ENCODE peak calls at places on chromosomes 3 and 15, in six cellular contexts. D, B, H, L, J and X are unnamed samples.
A peak's percentile ranks its signal among the peaks of the same experiment; 100 is the strongest.

GRCh38 chr3:46935168-46935858 is 41.2 kb downstream of the CCDC12 start:
- DNase-seq in D (peak; percentile 97), B (peak; percentile 67), H (peak; percentile 96), L (peak; percentile 80), J (peak; percentile 91), X (peak; percentile 99)

GRCh38 chr15:48785195-48785594 is 25.7 kb downstream of the CEP152 start:
- DNase-seq in D (no peak), B (no peak), H (no peak), L (no peak), J (no peak), X (no peak)

GRCh38 chr3:143098032-143098764 is 21.4 kb upstream of the CHST2 start:
- DNase-seq in D (peak; percentile 88), B (no peak), H (no peak), L (no peak), J (no peak), X (no peak)

GRCh38 chr3:64353256-64353655 is 128.0 kb upstream of the PRICKLE2 start:
- DNase-seq in D (peak; percentile 76), B (no peak), H (peak; percentile 65), L (no peak), J (no peak), X (no peak)

GRCh38 chr3:187019542-187020072 is 89.3 kb downstream of the ST6GAL1 start:
- DNase-seq in D (no peak), B (no peak), H (no peak), L (no peak), J (no peak), X (peak; percentile 50)

GRCh38 chr15:80264031-80264430 is 12.0 kb upstream of the CTXND1 start:
- DNase-seq in D (peak; percentile 18), B (no peak), H (peak; percentile 22), L (no peak), J (no peak), X (peak; percentile 23)

GRCh38 chr3:5186089-5186853 is 1.2 kb upstream of the EDEM1 start:
- DNase-seq in D (peak; percentile 21), B (no peak), H (no peak), L (peak; percentile 16), J (no peak), X (no peak)

GRCh38 chr3:141401095-141401494 is 32.8 kb downstream of the ZBTB38 start:
- DNase-seq in D (no peak), B (no peak), H (no peak), L (no peak), J (no peak), X (no peak)

GRCh38 chr3:156834962-156835535 is 8.9 kb downstream of the LEKR1 start:
- DNase-seq in D (no peak), B (no peak), H (no peak), L (no peak), J (no peak), X (no peak)

GRCh38 chr3:139302084-139302800 is 41.6 kb upstream of the MRPS22 start:
- DNase-seq in D (peak; percentile 99), B (no peak), H (peak; percentile 99), L (peak; percentile 98), J (no peak), X (peak; percentile 63)

GRCh38 chr3:48966876-48967361 is 23.1 kb upstream of the P4HTM start:
- DNase-seq in D (no peak), B (no peak), H (no peak), L (no peak), J (no peak), X (no peak)

GRCh38 chr3:155512175-155512866 is 218.8 kb upstream of the STRIT1 start:
- DNase-seq in D (no peak), B (no peak), H (no peak), L (peak; percentile 3), J (no peak), X (no peak)

GRCh38 chr15:78105541-78106241 is 13.3 kb downstream of the SH2D7 start:
- DNase-seq in D (no peak), B (no peak), H (peak; percentile 29), L (no peak), J (no peak), X (no peak)

GRCh38 chr3:114409291-114409690 is 115.5 kb downstream of the TIGIT start:
- DNase-seq in D (no peak), B (no peak), H (no peak), L (no peak), J (no peak), X (no peak)

GRCh38 chr15:43748376-43748775 is 2.1 kb downstream of the PDIA3 start:
- DNase-seq in D (peak; percentile 12), B (no peak), H (peak; percentile 24), L (no peak), J (no peak), X (no peak)

GRCh38 chr3:31738423-31738822 is 205.7 kb downstream of the STT3B start:
- DNase-seq in D (no peak), B (no peak), H (no peak), L (no peak), J (no peak), X (no peak)

DNA sequence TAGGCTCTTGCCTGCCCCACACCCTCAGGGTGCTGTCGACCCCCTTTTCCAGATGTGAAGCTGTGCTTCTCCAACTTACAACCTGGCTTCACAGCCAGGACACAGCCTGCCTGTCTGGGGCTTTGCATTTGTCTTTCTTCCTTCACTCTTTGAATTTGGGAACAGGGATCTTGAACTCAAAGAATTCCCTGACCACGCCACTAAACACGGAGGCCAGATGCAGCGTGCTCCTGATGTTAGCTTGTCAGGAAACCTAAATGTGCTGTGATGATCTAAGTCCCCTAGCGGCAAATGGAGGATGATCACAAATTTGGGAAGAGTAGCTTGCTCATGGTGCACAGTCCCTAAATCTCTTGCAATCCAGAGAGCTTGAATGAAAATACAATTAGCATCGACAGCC is 244.8 kb upstream of the RGMA start:
- DNase-seq in D (no peak), B (no peak), H (no peak), L (no peak), J (peak; percentile 38), X (peak; percentile 73)
- H4K8ac ChIP-seq in D (no peak overlapping the region), B (no peak overlapping the region), H (no peak overlapping the region), L (no peak overlapping the region), J (no peak overlapping the region), X (no peak overlapping the region)

DNA sequence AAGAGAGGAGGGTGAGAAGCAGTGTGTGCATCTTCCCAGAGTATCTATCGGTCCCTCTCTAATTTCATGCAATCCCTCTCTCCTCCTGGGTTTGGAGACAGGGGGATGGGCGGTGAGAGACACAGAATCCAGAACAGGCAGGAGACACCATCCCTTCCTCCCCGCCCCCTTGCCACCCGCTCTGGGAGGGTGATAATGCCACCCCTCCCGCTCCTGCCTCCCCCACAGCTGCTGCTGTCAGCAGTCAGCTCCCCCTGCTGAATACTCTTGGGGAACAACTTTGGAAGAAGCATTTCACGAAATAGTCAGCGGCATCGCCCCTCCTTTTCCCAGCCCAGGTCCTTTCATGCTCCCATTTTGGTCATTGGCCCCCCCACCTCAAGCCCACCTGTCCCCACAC is 34.0 kb downstream of the SEMA5B start:
- DNase-seq in D (no peak), B (no peak), H (no peak), L (no peak), J (no peak), X (no peak)
- H2AK5ac ChIP-seq in D (no peak overlapping the region), B (peak overlapping the region; percentile 3), H (no peak overlapping the region), L (no peak overlapping the region), J (no peak overlapping the region), X (no peak overlapping the region)

GRCh38 chr15:41971893-41972340 is 440 bp downstream of the EHD4 start:
- DNase-seq in D (no peak), B (peak; percentile 39), H (no peak), L (no peak), J (no peak), X (no peak)

GRCh38 chr15:41970456-41970855 is 1.9 kb downstream of the EHD4 start:
- DNase-seq in D (no peak), B (no peak), H (no peak), L (no peak), J (no peak), X (no peak)

GRCh38 chr15:41969851-41970431 is 2.4 kb downstream of the EHD4 start:
- DNase-seq in D (no peak), B (no peak), H (no peak), L (no peak), J (no peak), X (peak; percentile 80)

GRCh38 chr15:41972341-41973237 is at the start of gene EHD4:
- DNase-seq in D (peak; percentile 99), B (peak; percentile 94), H (peak; percentile 99), L (peak; percentile 99), J (peak; percentile 99), X (peak; percentile 100)

DNA sequence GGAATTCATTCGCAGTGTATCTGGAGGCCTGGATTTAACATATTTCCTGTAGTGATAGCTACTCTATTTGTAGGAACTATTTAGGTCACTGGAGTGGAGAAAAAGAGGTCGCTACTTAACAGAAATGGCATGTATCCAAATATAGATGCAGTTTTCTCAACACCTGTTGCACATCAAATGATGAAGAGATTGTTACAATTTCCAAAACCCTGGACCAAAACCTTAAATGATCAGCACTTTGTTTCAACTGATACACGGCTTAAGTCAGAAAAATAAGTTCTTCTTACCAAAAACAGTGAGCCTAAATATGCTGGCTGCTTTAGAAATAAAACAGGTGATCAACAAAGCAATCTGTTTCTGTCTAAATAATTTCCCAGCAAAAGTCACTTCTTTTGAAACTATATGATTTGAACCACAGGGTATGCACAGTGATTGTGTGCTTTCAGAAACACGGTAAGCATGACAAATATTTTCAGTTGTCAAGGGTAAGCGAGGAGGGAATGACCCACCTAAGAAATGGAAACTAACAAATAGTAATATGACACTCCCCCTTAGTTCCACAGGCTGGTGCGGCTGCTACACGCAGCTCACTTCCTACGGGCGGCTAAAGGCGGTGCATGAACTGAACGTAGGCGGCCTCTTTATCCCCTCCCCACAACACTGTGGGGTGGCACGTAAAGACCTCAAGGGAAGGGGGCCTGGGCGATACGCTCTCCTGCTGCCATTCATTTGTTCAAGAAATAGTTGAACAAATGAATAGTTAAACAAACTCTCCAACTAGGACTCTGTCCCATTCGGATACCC is 1.1 kb downstream of the EHD4 start:
- DNase-seq in D (peak; percentile 81), B (peak; percentile 52), H (peak; percentile 71), L (peak; percentile 83), J (peak; percentile 65), X (peak; percentile 82)
- H4K8ac ChIP-seq in D (no peak overlapping the region), B (no peak overlapping the region), H (peak overlapping the region; percentile 1), L (no peak overlapping the region), J (no peak overlapping the region), X (no peak overlapping the region)

GRCh38 chr3:50147016-50147415 is 8.1 kb upstream of the SEMA3F start:
- DNase-seq in D (no peak), B (no peak), H (no peak), L (no peak), J (no peak), X (no peak)
- H2AK5ac ChIP-seq in D (no peak overlapping the region), B (peak overlapping the region; percentile 83), H (no peak overlapping the region), L (no peak overlapping the region), J (no peak overlapping the region), X (no peak overlapping the region)

GRCh38 chr15:55824857-55825613 is 82.1 kb upstream of the PRTG start:
- DNase-seq in D (no peak), B (no peak), H (no peak), L (no peak), J (no peak), X (peak; percentile 57)

GRCh38 chr15:55823699-55824098 is 80.7 kb upstream of the PRTG start:
- DNase-seq in D (peak; percentile 61), B (no peak), H (peak; percentile 23), L (no peak), J (no peak), X (no peak)

GRCh38 chr15:55827965-55828364 is 85.0 kb upstream of the PRTG start:
- DNase-seq in D (no peak), B (no peak), H (no peak), L (no peak), J (no peak), X (no peak)

GRCh38 chr15:55829826-55830225 is 86.9 kb upstream of the PRTG start:
- DNase-seq in D (peak; percentile 8), B (no peak), H (no peak), L (no peak), J (no peak), X (no peak)

GRCh38 chr15:55827204-55827603 is 84.3 kb upstream of the PRTG start:
- DNase-seq in D (no peak), B (no peak), H (peak; percentile 66), L (no peak), J (no peak), X (peak; percentile 23)
- H4K8ac ChIP-seq in D (no peak overlapping the region), B (no peak overlapping the region), H (no peak overlapping the region), L (no peak overlapping the region), J (no peak overlapping the region), X (no peak overlapping the region)